ENCODE peak calls at places on chromosomes 2 and 18, in eight cellular contexts. H is A172; K is NCI-H1092; T is activated T-helper 1 cell treated with anti-CD3 and anti-CD28 coated beads, Interleukin-12 subunit alpha, Interleukin-12 subunit beta, Interleukin-2, Interleukin-4 antibody, amounts not matched to agents 30 ng/mL and 10 ng/mL and 1 ng/mL, durations not matched to agents 14 hours and 24 hours and 36 hours; C is HCEC 1CT; G is activated naive CD8-positive, alpha-beta T cell treated with anti-CD3 and anti-CD28 coated beads, Interleukin-2, amount 50 U/mL, for 24 hours; P is Calu3; N is astrocyte of the cerebellum. F is an unnamed sample.

GRCh38 chr2:169358016-169358415 is 4.3 kb downstream of the LRP2 start:
- DNase-seq in H (no peak), K (no peak), T (no peak), C (no peak), G (no peak), P (no peak), N (no peak), F (no peak)

GRCh38 chr18:75097491-75098225 is 111.3 kb downstream of the PTGR3 start:
- DNase-seq in H (no peak), K (no peak), T (no peak), C (no peak), G (no peak), P (no peak), N (no peak), F (no peak)

GRCh38 chr2:96359866-96360265 is 24.3 kb downstream of the NCAPH start:
- DNase-seq in H (no peak), K (no peak), T (no peak), C (no peak), G (no peak), P (no peak), N (no peak), F (no peak)

GRCh38 chr2:129817175-129817574 is 162.3 kb upstream of the RAB6C start:
- DNase-seq in H (no peak), K (no peak), T (no peak), C (no peak), G (no peak), P (no peak), N (no peak), F (no peak)

GRCh38 chr2:70541481-70542020 is 12.1 kb downstream of the TGFA start:
- DNase-seq in H (peak), K (no peak), T (no peak), C (peak), G (no peak), P (no peak), N (no peak), F (no peak)

GRCh38 chr2:241734467-241735208 is at the start of gene D2HGDH:
- DNase-seq in H (peak), K (peak), T (peak), C (peak), G (peak), P (peak), N (peak), F (peak)

GRCh38 chr2:231604101-231604684 is 11.5 kb downstream of the TEX44 start:
- DNase-seq in H (peak), K (peak), T (no peak), C (peak), G (peak), P (peak), N (no peak), F (peak)

GRCh38 chr2:175755169-175755568 is 246.9 kb downstream of the LNPK start:
- DNase-seq in H (no peak), K (no peak), T (no peak), C (no peak), G (no peak), P (no peak), N (no peak), F (no peak)

GRCh38 chr2:121791253-121791652 is 35.8 kb downstream of the TSN start:
- DNase-seq in H (no peak), K (no peak), T (no peak), C (no peak), G (no peak), P (no peak), N (no peak), F (no peak)

GRCh38 chr2:28513097-28513496 is 17.2 kb downstream of the PLB1 start:
- DNase-seq in H (no peak), K (no peak), T (no peak), C (no peak), G (no peak), P (no peak), N (no peak), F (no peak)

GRCh38 chr2:16218651-16219050 is 278.3 kb downstream of the MYCN start:
- DNase-seq in H (no peak), K (no peak), T (no peak), C (no peak), G (peak), P (peak), N (no peak), F (peak)

GRCh38 chr2:212970132-212970531 is 181.3 kb downstream of the IKZF2 start:
- DNase-seq in H (no peak), K (no peak), T (no peak), C (peak), G (no peak), P (no peak), N (no peak), F (no peak)

GRCh38 chr2:175062787-175063585 is 57.8 kb upstream of the CHN1 start:
- DNase-seq in H (no peak), K (no peak), T (no peak), C (no peak), G (no peak), P (no peak), N (no peak), F (no peak)

GRCh38 chr2:128668946-128669345 is 350.3 kb upstream of the HS6ST1 start:
- DNase-seq in H (no peak), K (no peak), T (no peak), C (no peak), G (no peak), P (no peak), N (no peak), F (no peak)

GRCh38 chr18:61851940-61852451 is 40.8 kb downstream of the RNF152 start:
- DNase-seq in H (no peak), K (no peak), T (no peak), C (peak), G (no peak), P (no peak), N (no peak), F (peak)

GRCh38 chr2:225113356-225114015 is 71.2 kb upstream of the DOCK10 start:
- DNase-seq in H (no peak), K (no peak), T (no peak), C (peak), G (no peak), P (no peak), N (no peak), F (no peak)

F was measured in RKO.